ENCODE peak calls at places on chromosomes 2 and 18, in four cellular contexts. W is A172; R is SJSA1; I is activated CD4-positive, alpha-beta T cell treated with anti-CD3 and anti-CD28 coated beads, Interleukin-2, amount 50 U/mL, for 4 hours. Z is an unnamed sample.

GRCh38 chr2:164028764-164029534 is 293.1 kb upstream of the FIGN start:
- DNase-seq in I (no peak), R (peak), W (peak), Z (peak)

GRCh38 chr2:197538412-197538811 is 22.5 kb downstream of the MOB4 start:
- DNase-seq in W (no peak), I (no peak), R (no peak), Z (no peak)

GRCh38 chr18:78738076-78738690 is 241.4 kb upstream of the SALL3 start:
- DNase-seq in R (no peak), I (no peak), W (no peak), Z (no peak)

GRCh38 chr18:56322403-56322802 is 316.0 kb downstream of the TXNL1 start:
- DNase-seq in R (no peak), I (no peak), W (no peak), Z (no peak)

GRCh38 chr18:23921716-23922285 is 92.8 kb upstream of the TTC39C start:
- DNase-seq in W (no peak), R (no peak), I (no peak), Z (no peak)

GRCh38 chr2:137194111-137194510 is 428.8 kb downstream of the THSD7B start:
- DNase-seq in W (no peak), I (no peak), R (no peak), Z (no peak)

GRCh38 chr2:74735009-74735408 is 81.0 kb downstream of the SEMA4F start:
- DNase-seq in R (no peak), I (no peak), W (no peak), Z (no peak)

GRCh38 chr2:175877845-175878563 is 124.1 kb downstream of the LNPK start:
- DNase-seq in W (no peak), R (no peak), I (no peak), Z (no peak)

GRCh38 chr2:189608799-189609422 is 28.3 kb upstream of the SLC40A1 start:
- DNase-seq in I (no peak), W (no peak), R (peak), Z (no peak)

GRCh38 chr2:84894131-84894586 is 11.3 kb upstream of the TMSB10 start:
- DNase-seq in I (no peak), R (no peak), W (no peak), Z (no peak)

GRCh38 chr18:10304853-10305252 is 149.6 kb upstream of the APCDD1 start:
- DNase-seq in R (no peak), W (no peak), I (no peak), Z (no peak)

GRCh38 chr2:116769515-116769914 is 1045.0 kb upstream of the DDX18 start:
- DNase-seq in R (no peak), I (no peak), W (no peak), Z (no peak)

GRCh38 chr2:3289971-3290370 is 87.6 kb downstream of the EIPR1 start:
- DNase-seq in W (no peak), I (no peak), R (no peak), Z (no peak)

GRCh38 chr2:69735696-69736095 is 6.2 kb upstream of the ANXA4 start:
- DNase-seq in R (no peak), I (no peak), W (no peak), Z (no peak)

GRCh38 chr2:236061497-236061896 is 106.7 kb downstream of the GBX2 start:
- DNase-seq in R (no peak), W (no peak), I (no peak), Z (no peak)

GRCh38 chr2:198916548-198916947 is 541.2 kb downstream of the SATB2 start:
- DNase-seq in R (no peak), I (no peak), W (no peak), Z (no peak)

GRCh38 chr2:152541712-152542111 is 175.5 kb downstream of the PRPF40A start:
- DNase-seq in R (no peak), I (no peak), W (no peak), Z (no peak)

GRCh38 chr2:118059919-118060478 is 28.3 kb upstream of the INSIG2 start:
- DNase-seq in W (peak), I (no peak), R (peak), Z (peak)

GRCh38 chr2:227430644-227431043 is 41.3 kb upstream of the AGFG1 start:
- DNase-seq in I (no peak), W (no peak), R (no peak), Z (no peak)

GRCh38 chr2:169891593-169892298 is 64.5 kb downstream of the UBR3 start:
- DNase-seq in W (no peak), R (peak), I (no peak), Z (no peak)

GRCh38 chr2:70133127-70133452 is 45.8 kb downstream of the PCBP1 start:
- DNase-seq in W (no peak), I (no peak), R (no peak), Z (no peak)

GRCh38 chr2:10028988-10029874 is 14.1 kb upstream of the KLF11 start:
- DNase-seq in R (peak), I (peak), W (peak), Z (no peak)